ENCODE peak calls at places on chromosomes 3 and 15, in six cellular contexts. N is CD8-positive, alpha-beta memory T cell; B is hepatocyte; I is heart left ventricle; L is SK-N-SH; S is uterus. J is an unnamed sample. For H3K36me3, the result is how much of the 10 kb centered on the place peaks cover.

GRCh38 chr15:75597667-75598341 is 18.7 kb upstream of the PTPN9 start:
- DNase-seq in S (no peak), I (no peak), N (peak), B (peak), L (no peak), J (no peak)

GRCh38 chr3:166263460-166263859 is 426.2 kb upstream of the BCHE start:
- DNase-seq in L (no peak), B (no peak), N (no peak), I (no peak), S (no peak), J (no peak)

GRCh38 chr15:84714816-84715215 is 1.1 kb downstream of the SEC11A start:
- DNase-seq in I (no peak), S (no peak), B (no peak), L (no peak), N (no peak), J (no peak)

GRCh38 chr15:74405823-74406222 is 27.9 kb downstream of the SEMA7A start:
- DNase-seq in I (no peak), S (no peak), N (no peak), B (no peak), L (no peak), J (peak)

GRCh38 chr3:49454457-49454856 is 15.6 kb upstream of the DAG1 start:
- DNase-seq in I (peak), N (no peak), L (no peak), B (peak), S (no peak), J (no peak)

GRCh38 chr3:103991461-103992115 is 1375.1 kb upstream of the ALCAM start:
- DNase-seq in B (no peak), I (no peak), L (no peak), N (no peak), S (no peak), J (peak)

GRCh38 chr15:39744334-39745103 is 38.1 kb downstream of the FSIP1 start:
- DNase-seq in N (no peak), B (no peak), L (no peak), I (no peak), S (no peak), J (no peak)

GRCh38 chr3:186951640-186952552 is 21.6 kb downstream of the ST6GAL1 start:
- DNase-seq in L (no peak), B (no peak), N (no peak), S (no peak), I (no peak), J (no peak)

GRCh38 chr3:160319322-160319721 is 79.7 kb downstream of the IFT80 start:
- DNase-seq in N (no peak), I (no peak), L (no peak), B (no peak), S (no peak), J (no peak)

GRCh38 chr15:74988007-74988800 is 7.2 kb upstream of the SCAMP5 start:
- DNase-seq in L (peak), N (peak), S (no peak), B (peak), I (no peak), J (peak)

GRCh38 chr3:143445118-143445517 is 325.5 kb downstream of the CHST2 start:
- DNase-seq in B (no peak), L (no peak), N (no peak), I (no peak), S (no peak), J (peak)

GRCh38 chr3:10292505-10293419 is at the start of gene GHRL:
- DNase-seq in S (no peak), B (peak), L (no peak), N (no peak), I (no peak), J (peak)

GRCh38 chr3:101999177-101999778 is 150.0 kb downstream of the NFKBIZ start:
- DNase-seq in N (no peak), L (no peak), B (no peak), S (no peak), I (no peak), J (peak)

GRCh38 chr15:74040115-74040850 is 42.1 kb downstream of the GOLGA6A start:
- DNase-seq in N (no peak), L (no peak), I (peak), S (peak), B (peak), J (peak)

GRCh38 chr15:28942046-28942445 is 56.3 kb downstream of the APBA2 start:
- DNase-seq in L (no peak), N (peak), B (no peak), I (no peak), S (no peak), J (no peak)

GRCh38 chr3:192935441-192935840 is 17.8 kb upstream of the MB21D2 start:
- DNase-seq in N (no peak), B (no peak), S (no peak), I (no peak), L (no peak), J (peak)

GRCh38 chr3:159765025-159765859 is 223.4 kb upstream of the IL12A start:
- DNase-seq in S (peak), N (no peak), L (peak), I (peak), B (peak), J (peak)

GRCh38 chr3:119596392-119596791 is 1.3 kb upstream of the PLA1A start:
- DNase-seq in L (no peak), B (no peak), S (no peak), I (no peak), N (no peak), J (no peak)

GRCh38 chr3:129615751-129616281 is 9.3 kb upstream of the PLXND1 start:
- DNase-seq in B (no peak), L (no peak), I (no peak), N (no peak), S (no peak), J (no peak)

GRCh38 chr3:113468536-113468935 is 27.2 kb upstream of the CFAP44 start:
- DNase-seq in B (no peak), I (no peak), L (no peak), N (no peak), S (no peak), J (no peak)

GRCh38 chr15:50886611-50887350 is 21.7 kb upstream of the AP4E1 start:
- DNase-seq in B (no peak), L (no peak), N (no peak), I (no peak), S (no peak), J (no peak)

GRCh38 chr3:112043621-112044201 is 9.2 kb downstream of the TMPRSS7 start:
- DNase-seq in I (peak), S (peak), L (peak), B (peak), N (peak), J (peak)

GRCh38 chr3:196273655-196274054 is 13.9 kb downstream of the PCYT1A start:
- DNase-seq in L (no peak), N (no peak), B (no peak), I (no peak), S (no peak), J (no peak)

GRCh38 chr15:68487087-68487843 is 55.3 kb upstream of the ITGA11 start:
- DNase-seq in B (no peak), N (no peak), L (no peak), S (peak), I (no peak), J (peak)

GRCh38 chr3:45165497-45166282 is 19.5 kb upstream of the CDCP1 start:
- DNase-seq in I (no peak), L (no peak), N (no peak), B (no peak), S (no peak), J (no peak)

GRCh38 chr3:45170071-45170470 is 23.9 kb upstream of the CDCP1 start:
- DNase-seq in L (no peak), I (peak), S (no peak), N (no peak), B (no peak), J (no peak)

GRCh38 chr3:45166283-45166879 is 20.2 kb upstream of the CDCP1 start:
- DNase-seq in I (no peak), L (peak), S (no peak), N (no peak), B (no peak), J (no peak)

GRCh38 chr3:45168451-45168850 is 22.3 kb upstream of the CDCP1 start:
- DNase-seq in N (no peak), L (no peak), B (no peak), S (no peak), I (no peak), J (no peak)

GRCh38 chr3:45167011-45167911 is 21.1 kb upstream of the CDCP1 start:
- DNase-seq in N (peak), I (peak), L (peak), B (peak), S (peak), J (peak)
- H3K27ac ChIP-seq in N (peak), I (no peak), L (peak), B (peak), S (no peak), J (peak)

DNA sequence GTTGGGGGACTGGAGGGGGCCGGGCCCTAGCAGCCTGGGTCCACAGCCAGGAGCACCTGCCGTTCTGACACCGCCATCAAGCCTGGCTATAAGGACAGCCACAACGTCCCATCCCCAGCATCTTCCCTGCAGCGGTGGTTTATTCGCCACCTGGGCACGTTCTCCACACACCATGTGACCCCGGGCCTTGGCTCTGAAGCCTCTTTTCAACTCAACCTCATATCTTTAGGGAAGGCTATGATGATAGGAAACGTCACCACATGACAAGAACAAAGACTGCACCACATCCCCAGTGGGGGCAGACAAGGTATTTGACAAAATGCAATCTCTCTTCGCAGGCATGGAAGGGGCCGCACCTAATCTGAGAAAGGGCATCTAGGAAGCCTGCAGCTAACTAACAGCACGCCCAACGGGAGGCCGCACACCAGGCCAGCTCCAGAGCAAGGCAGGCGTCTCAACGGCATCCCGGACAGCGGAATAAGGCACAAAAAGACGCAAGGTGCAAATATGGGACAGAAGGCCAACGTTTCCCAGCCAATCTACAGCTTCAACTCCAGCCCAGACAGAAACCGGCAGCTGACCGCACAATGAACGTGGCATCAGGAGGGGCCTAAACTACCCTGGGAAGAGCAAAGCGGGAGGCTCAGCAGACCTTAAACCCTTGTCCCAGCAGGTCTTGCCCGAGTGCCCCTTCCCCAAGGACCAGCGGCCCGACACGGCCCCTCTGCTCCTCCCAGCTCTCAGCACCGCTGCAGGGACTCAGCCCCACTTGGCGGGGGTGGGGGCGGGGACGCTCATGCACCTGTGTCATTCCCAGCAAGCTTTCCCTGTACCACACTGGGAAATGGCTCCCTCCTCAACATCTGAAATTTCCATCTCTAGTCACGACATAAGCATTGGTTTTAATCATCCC is 41.9 kb downstream of the NIPA2 start:
- DNase-seq in I (no peak), N (no peak), L (no peak), B (no peak), S (no peak), J (no peak)
- H3K36me3 ChIP-seq in I (half or more), N (under half), L (under half), B (under half), S (under half), J (under half)

GRCh38 chr3:39910135-39910534 is 100.7 kb downstream of the MYRIP start:
- DNase-seq in N (no peak), L (no peak), I (no peak), S (no peak), B (no peak), J (no peak)

GRCh38 chr3:39915027-39915426 is 105.6 kb downstream of the MYRIP start:
- DNase-seq in B (no peak), S (no peak), I (no peak), N (no peak), L (peak), J (no peak)

GRCh38 chr3:39911465-39912309 is 102.3 kb downstream of the MYRIP start:
- DNase-seq in S (no peak), B (peak), I (no peak), N (no peak), L (no peak), J (no peak)

GRCh38 chr3:39907981-39908380 is 98.6 kb downstream of the MYRIP start:
- DNase-seq in N (no peak), B (no peak), I (peak), S (peak), L (peak), J (no peak)

GRCh38 chr3:39910828-39911464 is 101.5 kb downstream of the MYRIP start:
- DNase-seq in B (peak), S (no peak), I (no peak), N (no peak), L (no peak), J (no peak)
- H3K27ac ChIP-seq in B (peak), S (no peak), I (no peak), N (no peak), L (no peak), J (no peak)

GRCh38 chr3:4687596-4687995 is 194.4 kb downstream of the ITPR1 start:
- DNase-seq in N (no peak), I (no peak), B (no peak), S (no peak), L (no peak), J (no peak)

GRCh38 chr3:4687167-4687566 is 194.0 kb downstream of the ITPR1 start:
- DNase-seq in B (peak), I (no peak), L (no peak), N (no peak), S (no peak), J (no peak)

GRCh38 chr3:4690277-4690676 is 197.1 kb downstream of the ITPR1 start:
- DNase-seq in N (no peak), I (no peak), L (no peak), S (no peak), B (no peak), J (no peak)

GRCh38 chr3:4688411-4688810 is 195.3 kb downstream of the ITPR1 start:
- DNase-seq in S (peak), N (no peak), I (no peak), B (peak), L (no peak), J (no peak)

GRCh38 chr3:4689021-4689420 is 195.9 kb downstream of the ITPR1 start:
- DNase-seq in N (no peak), B (no peak), I (no peak), S (no peak), L (no peak), J (no peak)
- H3K36me3 ChIP-seq in N (under half), B (under half), I (half or more), S (under half), L (half or more), J (under half)

GRCh38 chr3:124796477-124796876 is 66.2 kb downstream of the UMPS start:
- DNase-seq in L (no peak), S (no peak), B (no peak), I (no peak), N (no peak), J (no peak)

GRCh38 chr3:124800511-124801374 is 70.5 kb downstream of the UMPS start:
- DNase-seq in B (peak), I (peak), S (peak), L (peak), N (no peak), J (peak)

GRCh38 chr3:124800076-124800475 is 69.8 kb downstream of the UMPS start:
- DNase-seq in L (no peak), B (no peak), I (no peak), N (no peak), S (no peak), J (no peak)

GRCh38 chr3:124799676-124800075 is 69.4 kb downstream of the UMPS start:
- DNase-seq in B (no peak), I (no peak), S (no peak), N (no peak), L (no peak), J (no peak)

GRCh38 chr3:124797426-124797945 is 67.2 kb downstream of the UMPS start:
- DNase-seq in I (no peak), N (no peak), B (no peak), S (no peak), L (no peak), J (no peak)
- H3K27ac ChIP-seq in I (no peak), N (no peak), B (no peak), S (no peak), L (peak), J (no peak)

GRCh38 chr3:58963928-58964497 is 85.8 kb downstream of the CFAP20DC start:
- DNase-seq in L (no peak), N (no peak), I (no peak), B (peak), S (no peak), J (no peak)
- H3K36me3 ChIP-seq in L (under half), N (under half), I (under half), B (under half), S (under half), J (under half)

DNA sequence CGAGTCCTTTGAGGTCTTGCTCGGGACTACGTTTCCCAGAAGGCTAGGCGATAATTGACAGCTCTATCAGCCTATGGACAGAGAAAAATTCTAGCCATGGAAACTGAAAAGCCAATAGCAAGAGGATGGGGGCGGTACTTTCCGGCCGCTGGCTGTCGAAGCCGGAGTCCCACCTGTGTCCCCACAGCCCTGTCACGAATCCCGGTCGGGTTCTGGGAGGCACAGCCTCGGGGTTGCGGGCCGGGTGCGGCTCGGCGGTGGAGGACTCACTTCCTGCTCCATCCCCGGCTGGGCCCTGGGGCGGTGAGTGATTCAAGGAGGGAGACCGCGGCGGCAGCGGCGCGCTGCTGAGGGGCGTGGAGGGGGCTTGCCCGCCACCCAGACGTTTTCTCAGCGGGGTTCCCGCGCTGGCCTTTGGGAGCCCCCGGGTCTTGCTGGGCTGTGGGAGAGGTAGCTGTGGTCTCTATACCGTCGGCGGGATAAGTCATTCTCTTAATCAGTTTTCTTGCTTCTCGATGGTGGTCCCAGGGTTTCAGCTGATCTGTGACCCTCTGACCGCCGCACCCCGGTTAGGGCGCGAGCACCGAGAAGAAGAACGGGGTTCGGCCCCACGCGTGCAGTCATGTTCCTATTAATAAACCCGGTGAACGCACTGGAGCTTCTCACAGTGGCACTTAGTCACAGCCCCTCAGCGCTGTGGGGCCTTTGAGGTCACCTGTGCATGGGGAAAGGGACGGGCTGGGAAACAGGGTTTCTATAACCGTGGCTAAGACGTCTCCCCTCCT is at the start of gene ZNF774:
- DNase-seq in I (peak), B (peak), N (peak), L (peak), S (peak), J (peak)
- H3K27ac ChIP-seq in I (no peak), B (peak), N (peak), L (peak), S (peak), J (no peak)